ENCODE peak calls at places on chromosome 4, in nine cellular contexts. K is breast epithelium, E is suprapubic skin, M is stomach, L is uterus, B is Peyer's patch, I is K562, U is heart left ventricle, P is right lobe of liver. Q is an unnamed sample.

GRCh38 chr4:176380352-176381157 is 60.8 kb downstream of the SPCS3 start:
- DNase-seq in K (no peak), E (no peak), M (no peak), L (no peak), B (no peak), I (no peak), U (peak), P (no peak), Q (no peak)

GRCh38 chr4:142707397-142707796 is 138.7 kb downstream of the INPP4B start:
- DNase-seq in K (no peak), E (no peak), M (no peak), L (no peak), B (no peak), I (no peak), U (no peak), P (no peak), Q (no peak)

GRCh38 chr4:10078481-10079233 is 37.9 kb downstream of the WDR1 start:
- DNase-seq in K (no peak), E (no peak), M (peak), L (peak), B (peak), I (no peak), U (no peak), P (peak), Q (no peak)

GRCh38 chr4:111775908-111776307 is 369.3 kb upstream of the FAM241A start:
- DNase-seq in K (no peak), E (no peak), M (no peak), L (no peak), B (no peak), I (no peak), U (no peak), P (no peak), Q (no peak)

GRCh38 chr4:54840992-54841768 is 183.4 kb downstream of the KIT start:
- DNase-seq in K (no peak), E (no peak), M (peak), L (no peak), B (no peak), I (peak), U (no peak), P (no peak), Q (no peak)

GRCh38 chr4:19774690-19775256 is 476.9 kb upstream of the SLIT2 start:
- DNase-seq in K (no peak), E (no peak), M (no peak), L (no peak), B (no peak), I (no peak), U (no peak), P (no peak), Q (no peak)

GRCh38 chr4:185328586-185328985 is 67.1 kb downstream of the LRP2BP start:
- DNase-seq in K (no peak), E (no peak), M (no peak), L (no peak), B (no peak), I (no peak), U (no peak), P (no peak), Q (no peak)

GRCh38 chr4:1368421-1369090 is 21.5 kb downstream of the UVSSA start:
- DNase-seq in K (no peak), E (no peak), M (no peak), L (no peak), B (no peak), I (no peak), U (peak), P (no peak), Q (peak)

DNA sequence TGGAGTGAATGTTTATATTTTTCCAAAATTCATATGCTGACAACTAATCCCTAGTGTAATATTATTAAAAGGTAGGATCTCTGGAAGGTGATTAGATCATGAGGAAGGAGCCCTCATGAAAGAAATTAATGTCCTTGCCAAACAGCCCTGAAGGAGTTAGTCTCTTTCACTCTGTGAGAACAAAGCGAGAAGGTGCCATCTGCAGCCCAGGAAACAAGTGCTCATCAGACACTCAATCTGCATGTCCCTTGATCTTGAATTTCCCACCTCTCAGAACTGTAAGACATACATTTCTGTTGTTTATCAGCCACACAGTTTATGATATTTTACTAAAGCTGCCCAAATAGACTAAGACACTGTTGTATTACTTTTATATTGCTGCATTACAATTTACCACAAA is 1283.4 kb downstream of the PCDH7 start:
- DNase-seq in K (no peak), E (no peak), M (no peak), L (no peak), B (no peak), I (no peak), U (no peak), P (no peak), Q (no peak)
- TF ChIP-seq CTCF in K (no peak), E (no peak), M (no peak), L (no peak), B (no peak), I (no peak), U (no peak), P (no peak), Q (no peak)

GRCh38 chr4:78551420-78552351 is at the start of gene ANXA3:
- DNase-seq in K (peak), E (no peak), M (peak), L (no peak), B (peak), I (peak), U (peak), P (peak), Q (no peak)

GRCh38 chr4:78553526-78554060 is 2.0 kb downstream of the ANXA3 start:
- DNase-seq in K (no peak), E (no peak), M (no peak), L (no peak), B (no peak), I (no peak), U (no peak), P (no peak), Q (no peak)

GRCh38 chr4:78556655-78557054 is 5.1 kb downstream of the ANXA3 start:
- DNase-seq in K (no peak), E (no peak), M (no peak), L (no peak), B (no peak), I (no peak), U (no peak), P (no peak), Q (no peak)

GRCh38 chr4:78557841-78558240 is 6.3 kb downstream of the ANXA3 start:
- DNase-seq in K (no peak), E (no peak), M (no peak), L (no peak), B (no peak), I (no peak), U (no peak), P (no peak), Q (no peak)

GRCh38 chr4:78552398-78553396 is 1.1 kb downstream of the ANXA3 start:
- DNase-seq in K (peak), E (no peak), M (no peak), L (no peak), B (no peak), I (no peak), U (no peak), P (no peak), Q (no peak)
- H3K4me3 ChIP-seq in K (peak), E (peak), M (peak), L (no peak), B (peak), I (peak), U (peak), P (no peak), Q (peak)

GRCh38 chr4:105243446-105243845 is 96.8 kb downstream of the TET2 start:
- DNase-seq in K (no peak), E (no peak), M (no peak), L (no peak), B (no peak), I (no peak), U (no peak), P (no peak), Q (no peak)
- TF ChIP-seq POLR2A in K (no peak), E (no peak), M (no peak), L (no peak), B (no peak), I (no peak), U (no peak), P (no peak), Q (no peak)

GRCh38 chr4:149993030-149993429 is 85.2 kb upstream of the DCLK2 start:
- DNase-seq in K (no peak), E (no peak), M (no peak), L (no peak), B (no peak), I (no peak), U (no peak), P (no peak), Q (no peak)
- TF ChIP-seq CTCF in K (no peak), E (no peak), M (no peak), L (no peak), B (no peak), I (no peak), U (no peak), P (no peak), Q (no peak)

Q was measured in lower leg skin.